ENCODE peak calls at places on chromosomes 16 and 17, in eight cellular contexts. B is HAP-1; W is memory B cell; I is AG09309; A is T-helper 2 cell; Q is neural progenitor cell; M is stimulated activated CD4-positive, alpha-beta T cell treated with anti-CD3 and anti-CD28 coated beads, Interleukin-2, amount 100 ng/mL, for 48 hours; T is iPS DF 19.7. U is an unnamed sample.

GRCh38 chr17:8124350-8125195 is 667 bp upstream of the HES7 start:
- DNase-seq in B (peak), W (no peak), I (no peak), A (no peak), Q (peak), M (no peak), T (no peak), U (peak)

GRCh38 chr17:9817086-9817485 is 4.8 kb downstream of the GSG1L2 start:
- DNase-seq in B (no peak), W (no peak), I (no peak), A (no peak), Q (no peak), M (no peak), T (peak), U (peak)

GRCh38 chr16:89431158-89431584 is 59.2 kb downstream of the ANKRD11 start:
- DNase-seq in B (no peak), W (no peak), I (peak), A (no peak), Q (no peak), M (no peak), T (no peak), U (no peak)

GRCh38 chr16:81284995-81285600 is 29.7 kb upstream of the GAN start:
- DNase-seq in B (no peak), W (no peak), I (no peak), A (no peak), Q (no peak), M (no peak), T (no peak), U (no peak)

GRCh38 chr17:64410750-64411490 is 20.3 kb upstream of the PECAM1 start:
- DNase-seq in B (no peak), W (no peak), I (no peak), A (no peak), Q (peak), M (no peak), T (no peak), U (peak)

GRCh38 chr17:72360386-72360940 is 239.6 kb downstream of the SOX9 start:
- DNase-seq in B (no peak), W (no peak), I (no peak), A (no peak), Q (no peak), M (no peak), T (no peak), U (no peak)

GRCh38 chr17:81701288-81702071 is 1.7 kb upstream of the MRPL12 start:
- DNase-seq in B (no peak), W (no peak), I (no peak), A (no peak), Q (no peak), M (no peak), T (no peak), U (no peak)

GRCh38 chr17:39027440-39028035 is 60.3 kb upstream of the FBXO47 start:
- DNase-seq in B (no peak), W (no peak), I (no peak), A (no peak), Q (peak), M (no peak), T (no peak), U (no peak)

GRCh38 chr17:13864551-13864950 is 204.8 kb upstream of the COX10 start:
- DNase-seq in B (no peak), W (no peak), I (peak), A (no peak), Q (no peak), M (no peak), T (no peak), U (no peak)

GRCh38 chr17:77861133-77861695 is 97.3 kb upstream of the TNRC6C start:
- DNase-seq in B (no peak), W (no peak), I (no peak), A (no peak), Q (no peak), M (no peak), T (no peak), U (no peak)

GRCh38 chr17:17204041-17204591 is 2.0 kb downstream of the PLD6 start:
- DNase-seq in B (no peak), W (no peak), I (no peak), A (peak), Q (no peak), M (no peak), T (no peak), U (no peak)

GRCh38 chr16:2482181-2483107 is 7.5 kb downstream of the TBC1D24 start:
- DNase-seq in B (no peak), W (no peak), I (peak), A (no peak), Q (no peak), M (no peak), T (no peak), U (no peak)

GRCh38 chr16:28477311-28477920 is 5.3 kb upstream of the NPIPB7 start:
- DNase-seq in B (no peak), W (no peak), I (no peak), A (no peak), Q (no peak), M (no peak), T (no peak), U (no peak)

GRCh38 chr17:53724726-53725125 is 98.0 kb upstream of the KIF2B start:
- DNase-seq in B (no peak), W (no peak), I (no peak), A (no peak), Q (no peak), M (no peak), T (no peak), U (no peak)

GRCh38 chr17:80030730-80031410 is 4.8 kb downstream of the TBC1D16 start:
- DNase-seq in B (no peak), W (no peak), I (no peak), A (no peak), Q (no peak), M (no peak), T (no peak), U (no peak)

GRCh38 chr16:51442140-51442539 is 291.1 kb upstream of the SALL1 start:
- DNase-seq in B (peak), W (no peak), I (no peak), A (no peak), Q (no peak), M (no peak), T (no peak), U (no peak)